ENCODE peak calls at places on chromosomes 12 and 14, in eight cellular contexts. A, O, H, U, F, S, Y and P are unnamed samples.

GRCh38 chr12:92049403-92049802 is 96.2 kb downstream of the BTG1 start:
- DNase-seq in S (no peak), F (no peak), Y (no peak), O (no peak), H (no peak), U (no peak), A (no peak), P (no peak)

GRCh38 chr14:105919458-105920150 is 393.2 kb downstream of the TMEM121 start:
- DNase-seq in Y (no peak), S (no peak), A (no peak), O (peak), F (no peak), U (peak), H (no peak), P (no peak)

GRCh38 chr12:23721268-23721667 is 228.2 kb downstream of the SOX5 start:
- DNase-seq in Y (no peak), F (no peak), A (no peak), S (no peak), U (no peak), O (no peak), H (no peak), P (no peak)

GRCh38 chr14:30621354-30621953 is 665 bp upstream of the SCFD1 start:
- DNase-seq in A (peak), Y (no peak), U (no peak), O (peak), H (peak), F (peak), S (peak), P (no peak)

GRCh38 chr14:72024043-72024407 is 91.8 kb downstream of the RGS6 start:
- DNase-seq in O (no peak), A (peak), U (no peak), H (peak), F (peak), S (peak), Y (peak), P (no peak)

GRCh38 chr12:54159140-54159539 is 29.6 kb downstream of the SMUG1 start:
- DNase-seq in U (no peak), H (peak), A (peak), F (peak), O (peak), S (no peak), Y (no peak), P (no peak)

GRCh38 chr12:56362130-56363059 is at the start of gene APOF:
- DNase-seq in A (no peak), H (no peak), S (no peak), Y (no peak), O (no peak), U (no peak), F (no peak), P (no peak)

GRCh38 chr12:19882418-19882817 is 443.1 kb downstream of the AEBP2 start:
- DNase-seq in O (no peak), F (no peak), S (no peak), A (no peak), U (no peak), H (no peak), Y (no peak), P (no peak)

GRCh38 chr14:75402867-75403413 is 24.9 kb upstream of the JDP2 start:
- DNase-seq in F (no peak), S (no peak), A (no peak), Y (no peak), O (no peak), H (peak), U (no peak), P (no peak)

GRCh38 chr12:47270782-47271664 is 191.3 kb upstream of the AMIGO2 start:
- DNase-seq in H (no peak), O (no peak), Y (no peak), F (peak), S (peak), U (no peak), A (peak), P (no peak)

GRCh38 chr12:57410534-57410933 is 20.3 kb downstream of the R3HDM2 start:
- DNase-seq in S (no peak), F (no peak), H (no peak), Y (no peak), A (no peak), O (no peak), U (no peak), P (no peak)

GRCh38 chr12:124581792-124582424 is 14.5 kb upstream of the NCOR2 start:
- DNase-seq in A (no peak), O (peak), Y (no peak), F (no peak), S (no peak), H (no peak), U (no peak), P (no peak)

GRCh38 chr12:52081263-52081733 is 1.8 kb downstream of the SMIM41 start:
- DNase-seq in F (no peak), Y (no peak), O (no peak), H (no peak), S (no peak), U (peak), A (no peak), P (no peak)

GRCh38 chr12:8554451-8555195 is 13.9 kb upstream of the CLEC4E start:
- DNase-seq in S (peak), Y (no peak), O (no peak), F (peak), A (no peak), U (no peak), H (peak), P (no peak)

GRCh38 chr12:32828120-32828519 is 68.5 kb downstream of the PKP2 start:
- DNase-seq in U (no peak), S (peak), O (no peak), H (peak), F (no peak), A (no peak), Y (no peak), P (no peak)

GRCh38 chr14:103056322-103057027 is 874 bp downstream of the CDC42BPB start:
- DNase-seq in U (peak), O (peak), Y (no peak), H (peak), F (peak), A (peak), S (no peak), P (no peak)

GRCh38 chr12:42977451-42978230 is 388.1 kb upstream of the PRICKLE1 start:
- DNase-seq in S (no peak), A (no peak), U (no peak), Y (no peak), F (peak), O (no peak), H (no peak), P (no peak)

GRCh38 chr12:41904041-41904440 is 240.6 kb downstream of the GXYLT1 start:
- DNase-seq in U (no peak), Y (no peak), A (no peak), H (no peak), F (no peak), S (no peak), O (no peak), P (no peak)

GRCh38 chr12:116332705-116333380 is 55.4 kb upstream of the MED13L start:
- DNase-seq in F (no peak), A (no peak), H (no peak), U (no peak), S (peak), Y (no peak), O (no peak), P (no peak)

GRCh38 chr12:40446385-40446784 is 221.6 kb downstream of the LRRK2 start:
- DNase-seq in O (no peak), U (no peak), S (no peak), F (peak), H (peak), Y (no peak), A (peak), P (no peak)

GRCh38 chr12:19530631-19531020 is 91.3 kb downstream of the AEBP2 start:
- DNase-seq in F (peak), U (no peak), O (no peak), A (no peak), S (no peak), Y (no peak), H (no peak), P (no peak)

GRCh38 chr14:101359221-101360044 is 201.9 kb upstream of the DIO3 start:
- DNase-seq in F (peak), A (no peak), O (peak), U (no peak), S (peak), Y (no peak), H (peak), P (no peak)

GRCh38 chr12:3520168-3520567 is 29.2 kb downstream of the PRMT8 start:
- DNase-seq in O (peak), A (no peak), H (no peak), Y (no peak), S (no peak), F (no peak), U (no peak), P (no peak)

GRCh38 chr12:12804432-12804886 is 8.7 kb upstream of the DDX47 start:
- DNase-seq in U (no peak), A (no peak), Y (no peak), F (peak), H (no peak), S (peak), O (no peak), P (no peak)

GRCh38 chr12:64323476-64324225 is 66.9 kb downstream of the C12orf56 start:
- DNase-seq in O (no peak), H (peak), S (no peak), Y (no peak), F (no peak), U (no peak), A (no peak), P (no peak)

GRCh38 chr14:31224808-31225207 is 17.2 kb upstream of the HECTD1 start:
- DNase-seq in H (no peak), O (no peak), Y (no peak), A (no peak), U (no peak), F (no peak), S (no peak), P (no peak)